ENCODE peak calls at places on chromosomes 3 and 15, in five cellular contexts. R is sigmoid colon; U is CD8-positive, alpha-beta memory T cell; F is colonic mucosa; H is cardiac muscle cell. L is an unnamed sample.

GRCh38 chr3:100265016-100265415 is 4.2 kb downstream of the TBC1D23 start:
- DNase-seq in R (no peak), U (no peak), F (no peak), H (no peak), L (no peak)

GRCh38 chr3:117480493-117480892 is 770.9 kb downstream of the TUSC7 start:
- DNase-seq in R (no peak), U (no peak), F (no peak), H (no peak), L (no peak)

GRCh38 chr3:61925721-61926120 is 364.4 kb downstream of the PTPRG start:
- DNase-seq in R (no peak), U (no peak), F (no peak), H (no peak), L (no peak)

GRCh38 chr15:56168394-56168793 is 75.3 kb downstream of the RFX7 start:
- DNase-seq in R (no peak), U (no peak), F (no peak), H (peak; percentile 25), L (no peak)

GRCh38 chr3:185351371-185351770 is 11.6 kb upstream of the MAP3K13 start:
- DNase-seq in R (no peak), U (no peak), F (no peak), H (no peak), L (no peak)

GRCh38 chr3:132180337-132180791 is 136.8 kb upstream of the ACP3 start:
- DNase-seq in R (no peak), U (peak; percentile 23), F (no peak), H (peak; percentile 75), L (no peak)

GRCh38 chr3:127420825-127421224 is 133.0 kb upstream of the PRR20G start:
- DNase-seq in R (no peak), U (no peak), F (peak; percentile 10), H (no peak), L (no peak)

GRCh38 chr3:37909067-37909911 is 47.6 kb downstream of the CTDSPL start:
- DNase-seq in R (no peak), U (no peak), F (no peak), H (peak; percentile 72), L (no peak)

GRCh38 chr3:51929420-51930003 is 12.2 kb downstream of the RRP9 start:
- DNase-seq in R (no peak), U (no peak), F (no peak), H (no peak), L (no peak)

GRCh38 chr15:29465196-29465595 is 195.6 kb upstream of the NSMCE3 start:
- DNase-seq in R (no peak), U (no peak), F (no peak), H (no peak), L (no peak)

GRCh38 chr3:32140943-32141342 is 34.5 kb downstream of the GPD1L start:
- DNase-seq in R (no peak), U (no peak), F (no peak), H (peak; percentile 36), L (no peak)

DNA sequence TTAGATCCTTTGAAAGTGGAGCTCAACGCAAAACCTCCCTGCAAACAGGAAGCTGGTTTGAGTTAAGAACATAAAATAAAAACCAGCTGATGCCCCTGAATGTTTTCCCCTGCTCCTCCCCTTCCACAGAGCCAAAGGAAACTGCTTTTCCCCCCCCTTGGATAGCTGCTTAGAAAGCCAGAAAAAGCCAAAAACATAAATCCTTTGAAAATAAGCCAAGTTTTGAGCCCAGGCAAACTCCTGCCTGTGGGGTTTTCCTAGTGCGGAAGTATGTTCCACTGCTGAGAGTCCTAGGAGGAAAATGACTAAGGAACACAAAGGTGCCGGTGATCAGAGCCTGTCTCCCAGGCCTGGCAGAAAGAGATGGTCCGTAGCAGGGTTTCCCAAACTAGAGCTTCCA is 22.2 kb downstream of the MAPKBP1 start:
- DNase-seq in R (no peak), U (no peak), F (no peak), H (peak; percentile 70), L (no peak)
- H3K9me3 ChIP-seq in R (no peaks in the 10 kb centered on the region), U (no peaks in the 10 kb centered on the region), F (no peaks in the 10 kb centered on the region), H (no peaks in the 10 kb centered on the region), L (no peaks in the 10 kb centered on the region)

DNA sequence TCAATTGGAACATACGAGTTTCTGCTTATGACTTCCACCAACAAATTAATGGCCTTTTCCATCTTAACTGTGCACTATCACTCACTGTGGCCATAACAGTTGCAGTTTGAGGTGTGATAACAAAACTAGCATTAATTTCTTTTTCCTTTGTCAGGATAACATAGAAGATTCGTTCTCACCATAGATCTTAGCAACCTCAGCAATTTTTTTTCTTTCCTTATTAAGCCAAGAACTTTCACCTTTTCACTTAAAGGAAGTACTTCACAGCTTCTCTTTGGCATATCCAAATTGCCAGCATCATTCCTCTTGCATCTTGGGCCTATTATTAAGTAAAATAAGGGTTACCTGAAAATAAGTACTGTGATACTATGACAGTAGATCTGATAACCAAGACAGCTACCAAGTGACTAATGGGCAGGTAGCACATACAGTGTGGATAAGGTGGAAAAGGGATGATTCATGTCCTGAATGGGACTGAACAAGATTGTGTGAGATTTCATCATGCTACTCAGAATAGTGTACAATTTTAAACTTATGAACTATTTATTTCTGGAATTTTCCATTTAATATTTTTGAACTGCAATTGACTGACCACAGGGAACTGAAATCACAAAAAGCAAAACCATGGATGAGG is 46.6 kb downstream of the CEP70 start:
- DNase-seq in R (no peak), U (no peak), F (no peak), H (no peak), L (no peak)
- H3K9me3 ChIP-seq in R (peaks cover 10% of the 10 kb centered on the region), U (peaks cover 8% of the 10 kb centered on the region), F (no peaks in the 10 kb centered on the region), H (no peaks in the 10 kb centered on the region), L (peaks cover 5% of the 10 kb centered on the region)

GRCh38 chr15:93266291-93266690 is 177.3 kb upstream of the RGMA start:
- DNase-seq in R (no peak), U (no peak), F (no peak), H (no peak), L (no peak)
- H3K9me3 ChIP-seq in R (peaks cover 7% of the 10 kb centered on the region), U (no peaks in the 10 kb centered on the region), F (no peaks in the 10 kb centered on the region), H (no peaks in the 10 kb centered on the region), L (no peaks in the 10 kb centered on the region)

GRCh38 chr15:25717861-25718504 is 145.1 kb downstream of the ATP10A start:
- DNase-seq in R (peak; percentile 55), U (no peak), F (no peak), H (no peak), L (no peak)

GRCh38 chr15:25718597-25718996 is 144.5 kb downstream of the ATP10A start:
- DNase-seq in R (peak; percentile 40), U (no peak), F (no peak), H (no peak), L (no peak)

GRCh38 chr15:25716414-25717102 is 146.6 kb downstream of the ATP10A start:
- DNase-seq in R (peak; percentile 57), U (no peak), F (no peak), H (no peak), L (no peak)

GRCh38 chr15:25717116-25717755 is 145.9 kb downstream of the ATP10A start:
- DNase-seq in R (peak; percentile 13), U (no peak), F (no peak), H (peak; percentile 34), L (no peak)

GRCh38 chr15:25719101-25719985 is 143.8 kb downstream of the ATP10A start:
- DNase-seq in R (peak; percentile 58), U (no peak), F (no peak), H (no peak), L (no peak)
- H3K9me3 ChIP-seq in R (no peaks in the 10 kb centered on the region), U (no peaks in the 10 kb centered on the region), F (no peaks in the 10 kb centered on the region), H (no peaks in the 10 kb centered on the region), L (no peaks in the 10 kb centered on the region)

GRCh38 chr15:27884726-27885125 is 214.4 kb downstream of the OCA2 start:
- DNase-seq in R (no peak), U (no peak), F (no peak), H (no peak), L (no peak)

GRCh38 chr15:27894645-27895044 is 204.5 kb downstream of the OCA2 start:
- DNase-seq in R (no peak), U (no peak), F (no peak), H (no peak), L (no peak)

GRCh38 chr15:27885226-27885625 is 213.9 kb downstream of the OCA2 start:
- DNase-seq in R (no peak), U (no peak), F (no peak), H (no peak), L (no peak)

DNA sequence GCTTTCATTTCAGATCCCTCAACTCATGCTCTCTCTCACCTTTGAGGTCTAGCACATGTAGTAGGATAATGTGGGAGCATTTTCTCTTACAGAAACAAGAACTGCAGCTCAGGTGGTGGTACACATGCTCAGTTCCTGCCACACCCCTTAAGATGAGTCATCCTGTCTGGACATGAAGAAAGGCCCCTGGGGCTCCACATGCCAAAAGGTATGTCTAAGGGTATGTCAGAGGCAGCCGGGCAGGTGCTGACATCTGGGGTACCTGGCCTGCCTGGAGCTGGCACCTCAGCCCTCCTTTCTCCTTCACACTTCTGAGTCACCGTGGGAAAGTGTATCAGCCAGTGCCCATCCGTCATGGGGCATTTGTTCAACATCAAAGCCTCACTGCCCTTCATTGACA is 209.9 kb downstream of the OCA2 start:
- DNase-seq in R (no peak), U (no peak), F (no peak), H (no peak), L (no peak)
- H3K9me3 ChIP-seq in R (peaks cover 9% of the 10 kb centered on the region), U (no peaks in the 10 kb centered on the region), F (no peaks in the 10 kb centered on the region), H (no peaks in the 10 kb centered on the region), L (peaks cover 4% of the 10 kb centered on the region)

GRCh38 chr3:110946810-110947209 is 124.8 kb upstream of the NECTIN3 start:
- DNase-seq in R (no peak), U (no peak), F (no peak), H (no peak), L (no peak)
- H3K9me3 ChIP-seq in R (peaks cover 7% of the 10 kb centered on the region), U (no peaks in the 10 kb centered on the region), F (no peaks in the 10 kb centered on the region), H (no peaks in the 10 kb centered on the region), L (no peaks in the 10 kb centered on the region)

L was measured in T-helper 17 cell.